ENCODE peak calls at places on chromosomes 11 and 22, in nine cellular contexts. J is lower lobe of right lung, Q is foreskin keratinocyte, P is coronary artery, I is pancreas, L is heart left ventricle, C is left ventricle myocardium inferior, G is esophagus squamous epithelium, Y is tibial nerve. Z is an unnamed sample.

GRCh38 chr22:30047364-30047738 is 32.9 kb upstream of the HORMAD2 start:
- DNase-seq in J (no peak), Q (no peak), P (no peak), I (no peak), L (no peak), C (no peak), G (no peak), Y (no peak), Z (no peak)

GRCh38 chr11:10041803-10042202 is 252.2 kb downstream of the SBF2 start:
- DNase-seq in J (no peak), Q (no peak), P (no peak), I (no peak), L (no peak), C (no peak), G (no peak), Y (no peak), Z (no peak)

GRCh38 chr11:1194231-1194976 is 28.5 kb upstream of the MUC5B start:
- DNase-seq in J (peak), Q (no peak), P (peak), I (no peak), L (peak), C (peak), G (no peak), Y (no peak), Z (no peak)

GRCh38 chr11:44596541-44597276 is 31.2 kb downstream of the CD82 start:
- DNase-seq in J (no peak), Q (no peak), P (no peak), I (no peak), L (no peak), C (no peak), G (no peak), Y (no peak), Z (no peak)

GRCh38 chr11:76604081-76604601 is 66.4 kb downstream of the LRRC32 start:
- DNase-seq in J (no peak), Q (no peak), P (peak), I (no peak), L (peak), C (no peak), G (no peak), Y (no peak), Z (no peak)

GRCh38 chr22:49724893-49725489 is 102.7 kb downstream of the BRD1 start:
- DNase-seq in J (peak), Q (peak), P (no peak), I (peak), L (peak), C (peak), G (no peak), Y (peak), Z (peak)

GRCh38 chr22:36215976-36216375 is 14.4 kb upstream of the APOL4 start:
- DNase-seq in J (no peak), Q (no peak), P (peak), I (no peak), L (no peak), C (no peak), G (no peak), Y (no peak), Z (no peak)

GRCh38 chr11:134067486-134067885 is 1.4 kb upstream of the JAM3 start:
- DNase-seq in J (no peak), Q (no peak), P (no peak), I (no peak), L (no peak), C (no peak), G (no peak), Y (no peak), Z (no peak)

GRCh38 chr22:30044369-30044768 is 35.9 kb upstream of the HORMAD2 start:
- DNase-seq in J (no peak), Q (peak), P (no peak), I (peak), L (no peak), C (no peak), G (no peak), Y (no peak), Z (peak)

GRCh38 chr11:7204778-7205177 is 46.9 kb upstream of the SYT9 start:
- DNase-seq in J (no peak), Q (peak), P (no peak), I (no peak), L (no peak), C (no peak), G (no peak), Y (no peak), Z (no peak)

GRCh38 chr11:75492181-75492820 is 33.4 kb downstream of the GDPD5 start:
- DNase-seq in J (no peak), Q (peak), P (no peak), I (no peak), L (no peak), C (no peak), G (no peak), Y (no peak), Z (peak)

DNA sequence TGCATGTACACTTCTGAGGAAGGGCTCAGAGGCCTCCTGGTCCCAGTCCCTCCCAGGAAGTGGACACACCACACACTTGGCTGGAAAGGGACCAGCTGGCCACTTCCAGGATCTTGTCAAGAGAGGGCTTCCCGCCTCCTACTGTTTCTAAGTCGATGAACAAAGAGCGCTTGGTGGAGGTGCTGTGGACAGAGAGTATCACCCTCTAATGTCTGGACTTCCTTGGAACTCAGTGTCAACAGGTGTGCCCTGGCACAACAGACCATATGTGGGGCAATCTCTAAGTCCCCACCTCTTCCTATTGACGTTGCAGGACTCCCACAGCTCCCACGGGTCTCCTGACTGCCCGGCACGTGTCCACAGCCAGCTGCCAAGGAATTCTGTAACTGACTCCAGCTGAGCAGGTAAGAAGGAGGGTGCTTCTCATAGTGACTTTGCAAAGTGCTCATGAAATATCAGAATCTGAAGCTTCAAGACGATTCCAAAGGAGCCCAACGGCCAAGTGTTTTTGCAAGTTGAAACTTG is 16.1 kb downstream of the POU2AF1 start:
- DNase-seq in J (peak), Q (no peak), P (no peak), I (peak), L (no peak), C (no peak), G (no peak), Y (no peak), Z (no peak)
- H3K27ac ChIP-seq in J (no peak), Q (no peak), P (no peak), I (peak), L (no peak), C (no peak), G (peak), Y (no peak), Z (no peak)

GRCh38 chr22:35155403-35156025 is 89.6 kb downstream of the ISX start:
- DNase-seq in J (no peak), Q (no peak), P (no peak), I (no peak), L (no peak), C (no peak), G (no peak), Y (no peak), Z (no peak)
- TF ChIP-seq CTCF in J (no peak), Q (no peak), P (no peak), I (no peak), L (no peak), C (no peak), G (no peak), Y (no peak), Z (no peak)

GRCh38 chr11:20712912-20713311 is 43.5 kb downstream of the NELL1 start:
- DNase-seq in J (no peak), Q (no peak), P (no peak), I (no peak), L (no peak), C (no peak), G (no peak), Y (no peak), Z (no peak)
- H3K27ac ChIP-seq in J (no peak), Q (no peak), P (no peak), I (no peak), L (no peak), C (no peak), G (no peak), Y (no peak), Z (no peak)

GRCh38 chr11:32489464-32489863 is 54.1 kb upstream of the WT1 start:
- DNase-seq in J (no peak), Q (no peak), P (no peak), I (no peak), L (no peak), C (no peak), G (no peak), Y (no peak), Z (no peak)

GRCh38 chr11:32485733-32486132 is 50.4 kb upstream of the WT1 start:
- DNase-seq in J (no peak), Q (no peak), P (no peak), I (no peak), L (no peak), C (no peak), G (no peak), Y (no peak), Z (no peak)

GRCh38 chr11:32487270-32487669 is 51.9 kb upstream of the WT1 start:
- DNase-seq in J (no peak), Q (no peak), P (no peak), I (no peak), L (no peak), C (no peak), G (no peak), Y (no peak), Z (peak)
- TF ChIP-seq CTCF in J (no peak), Q (no peak), P (no peak), I (no peak), L (no peak), C (peak), G (no peak), Y (no peak), Z (no peak)

DNA sequence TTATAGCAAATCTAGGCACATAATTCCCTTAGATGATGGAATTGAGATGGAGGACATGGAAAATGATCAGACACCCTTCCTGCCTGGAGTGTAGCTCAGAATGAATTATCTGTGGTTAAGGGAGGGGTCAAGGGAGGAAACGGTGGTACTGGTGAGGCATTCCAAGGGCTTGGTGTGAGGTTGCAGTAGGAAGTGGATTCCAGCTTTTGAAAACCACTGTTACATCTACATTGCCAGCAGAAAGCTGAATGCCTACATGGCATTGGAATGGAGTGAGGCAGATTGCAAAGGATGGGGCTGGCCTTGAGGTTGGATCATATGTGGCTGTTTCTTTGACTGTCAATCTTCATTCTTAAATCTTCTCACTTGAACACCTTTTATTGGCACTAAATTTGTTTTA is 684.4 kb downstream of the NTM start:
- DNase-seq in J (no peak), Q (peak), P (no peak), I (no peak), L (no peak), C (no peak), G (no peak), Y (no peak), Z (peak)
- H3K27ac ChIP-seq in J (no peak), Q (no peak), P (no peak), I (no peak), L (no peak), C (no peak), G (no peak), Y (no peak), Z (no peak)

GRCh38 chr11:65477271-65478029 is 21.4 kb upstream of the MALAT1 start:
- DNase-seq in J (peak), Q (peak), P (peak), I (peak), L (peak), C (peak), G (peak), Y (peak), Z (peak)
- TF ChIP-seq CTCF in J (no peak), Q (peak), P (no peak), I (no peak), L (no peak), C (no peak), G (no peak), Y (peak), Z (no peak)

GRCh38 chr11:48064306-48064705 is 83.9 kb downstream of the PTPRJ start:
- DNase-seq in J (no peak), Q (no peak), P (no peak), I (no peak), L (no peak), C (no peak), G (no peak), Y (no peak), Z (no peak)

GRCh38 chr11:48058777-48059176 is 78.4 kb downstream of the PTPRJ start:
- DNase-seq in J (no peak), Q (no peak), P (no peak), I (no peak), L (no peak), C (no peak), G (no peak), Y (no peak), Z (no peak)

GRCh38 chr11:48063424-48063978 is 83.1 kb downstream of the PTPRJ start:
- DNase-seq in J (no peak), Q (peak), P (no peak), I (no peak), L (peak), C (no peak), G (no peak), Y (peak), Z (peak)

GRCh38 chr11:48066881-48067800 is 86.8 kb downstream of the PTPRJ start:
- DNase-seq in J (no peak), Q (no peak), P (no peak), I (no peak), L (no peak), C (no peak), G (no peak), Y (no peak), Z (no peak)

GRCh38 chr11:48062649-48063048 is 82.3 kb downstream of the PTPRJ start:
- DNase-seq in J (no peak), Q (peak), P (no peak), I (no peak), L (no peak), C (no peak), G (no peak), Y (no peak), Z (no peak)
- H3K27ac ChIP-seq in J (no peak), Q (no peak), P (no peak), I (no peak), L (no peak), C (no peak), G (no peak), Y (peak), Z (no peak)

Z was measured in RWPE1.